ENCODE peak calls at places on chromosomes 3 and 15, in eight cellular contexts. N, L, D, V, W, G, H and J are unnamed samples.

GRCh38 chr3:52782412-52783210 is 5.2 kb downstream of the ITIH1 start:
- DNase-seq in G (no peak), N (no peak), H (no peak), W (peak), V (no peak), L (no peak), D (no peak), J (no peak)

GRCh38 chr15:65409284-65409631 is 13.5 kb downstream of the IGDCC4 start:
- DNase-seq in G (no peak), V (peak), W (no peak), N (no peak), L (peak), D (no peak), H (no peak), J (peak)

GRCh38 chr3:70281663-70282062 is 30.8 kb downstream of the MDFIC2 start:
- DNase-seq in W (no peak), D (no peak), V (no peak), N (no peak), H (no peak), L (peak), G (no peak), J (no peak)

GRCh38 chr15:69729167-69729748 is 276.6 kb downstream of the RPLP1 start:
- DNase-seq in V (peak), L (peak), G (peak), H (peak), W (peak), D (no peak), N (no peak), J (peak)

GRCh38 chr3:191131305-191131704 is 67.7 kb upstream of the OSTN start:
- DNase-seq in W (no peak), D (no peak), L (no peak), V (no peak), N (no peak), H (no peak), G (no peak), J (no peak)

GRCh38 chr3:27311400-27311799 is 57.8 kb downstream of the NEK10 start:
- DNase-seq in L (peak), D (peak), N (no peak), H (peak), G (peak), W (peak), V (peak), J (no peak)

GRCh38 chr15:29937956-29938355 is 115.7 kb upstream of the TJP1 start:
- DNase-seq in D (peak), G (no peak), N (no peak), V (peak), L (peak), H (no peak), W (no peak), J (no peak)

GRCh38 chr3:42975456-42975855 is 3.7 kb upstream of the GASK1A start:
- DNase-seq in L (no peak), H (no peak), G (no peak), W (no peak), D (no peak), N (no peak), V (no peak), J (no peak)

GRCh38 chr3:47019201-47019600 is 39.7 kb downstream of the NBEAL2 start:
- DNase-seq in V (peak), D (no peak), N (peak), H (no peak), W (no peak), G (no peak), L (peak), J (no peak)

GRCh38 chr3:7871161-7871560 is 630.5 kb upstream of the LMCD1 start:
- DNase-seq in V (no peak), H (no peak), W (no peak), L (no peak), D (no peak), N (no peak), G (no peak), J (no peak)

GRCh38 chr15:88246666-88247446 is 9.7 kb downstream of the NTRK3 start:
- DNase-seq in G (peak), N (no peak), W (peak), H (peak), V (peak), D (no peak), L (peak), J (peak)

GRCh38 chr3:173287361-173287760 is 110.2 kb upstream of the NLGN1 start:
- DNase-seq in N (no peak), W (no peak), H (peak), G (no peak), L (no peak), V (no peak), D (no peak), J (no peak)

GRCh38 chr3:134027631-134028030 is 2.1 kb downstream of the SLCO2A1 start:
- DNase-seq in H (no peak), W (no peak), L (no peak), D (peak), N (no peak), G (no peak), V (no peak), J (no peak)

GRCh38 chr15:95105229-95105628 is 873.9 kb downstream of the MCTP2 start:
- DNase-seq in H (no peak), G (no peak), L (peak), D (no peak), W (no peak), N (no peak), V (peak), J (no peak)

GRCh38 chr3:15108082-15108545 is 9.2 kb upstream of the RBSN start:
- DNase-seq in W (peak), V (peak), D (no peak), L (peak), H (peak), N (no peak), G (peak), J (peak)

GRCh38 chr15:84022516-84022915 is 213.1 kb upstream of the GOLGA6L4 start:
- DNase-seq in D (no peak), V (no peak), N (no peak), W (no peak), G (no peak), L (no peak), H (no peak), J (no peak)

GRCh38 chr3:142890592-142890991 is 1.7 kb upstream of the PCOLCE2 start:
- DNase-seq in L (no peak), D (no peak), V (no peak), G (no peak), H (no peak), W (no peak), N (no peak), J (no peak)

GRCh38 chr15:68484696-68485400 is 52.9 kb upstream of the ITGA11 start:
- DNase-seq in G (no peak), W (no peak), V (peak), L (peak), H (no peak), D (no peak), N (no peak), J (no peak)
- H3K4me2 ChIP-seq in G (no peak), W (no peak), V (peak), L (peak), H (peak), D (no peak), N (no peak), J (no peak)

GRCh38 chr3:57385498-57385897 is 93.0 kb upstream of the ASB14 start:
- DNase-seq in G (no peak), W (no peak), H (no peak), L (no peak), N (no peak), D (no peak), V (no peak), J (no peak)
- H3K4me2 ChIP-seq in G (no peak), W (no peak), H (no peak), L (no peak), N (no peak), D (no peak), V (no peak), J (no peak)

DNA sequence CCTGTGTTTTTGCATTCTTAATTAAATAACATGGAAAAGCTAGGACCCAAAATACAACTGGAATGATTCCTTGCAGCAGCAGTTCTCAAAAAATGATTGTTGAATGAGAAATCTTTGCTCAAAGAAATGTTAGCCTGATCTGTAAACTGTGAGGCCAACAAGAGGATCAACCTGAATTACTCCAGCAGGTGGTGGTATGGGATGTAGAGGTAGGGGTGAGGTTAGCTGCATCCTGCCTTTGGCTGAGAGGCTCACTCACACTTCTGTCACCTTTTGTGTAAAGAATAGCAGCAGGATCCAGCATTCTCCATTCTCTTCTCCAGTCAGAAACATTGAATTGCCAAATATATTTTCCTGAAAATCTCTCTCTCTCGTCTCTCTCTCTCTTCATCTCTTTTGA is 26.5 kb upstream of the FAM98B start:
- DNase-seq in D (no peak), W (no peak), H (no peak), V (no peak), G (peak), L (no peak), N (no peak), J (peak)
- H3K4me2 ChIP-seq in D (no peak), W (no peak), H (no peak), V (no peak), G (no peak), L (no peak), N (no peak), J (no peak)

GRCh38 chr3:66128623-66129022 is 89.9 kb upstream of the MAGI1 start:
- DNase-seq in W (no peak), D (no peak), H (no peak), N (no peak), V (no peak), G (peak), L (no peak), J (no peak)
- H3K4me2 ChIP-seq in W (no peak), D (no peak), H (no peak), N (no peak), V (no peak), G (no peak), L (no peak), J (no peak)